ENCODE peak calls at places on chromosome 16, in six cellular contexts. V is neural progenitor cell; S is astrocyte of the spinal cord; Q is stomach; F is CD8-positive, alpha-beta T cell; O is AG04449. I is an unnamed sample.

GRCh38 chr16:30407794-30408534 is 558 bp downstream of the ZNF771 start:
- DNase-seq in O (no peak), Q (no peak), F (no peak), S (no peak), V (peak), I (peak)

GRCh38 chr16:25868966-25869365 is 177.2 kb downstream of the HS3ST4 start:
- DNase-seq in O (no peak), Q (no peak), F (no peak), S (no peak), V (no peak), I (no peak)

GRCh38 chr16:75486014-75486404 is 9.2 kb downstream of the CHST6 start:
- DNase-seq in S (no peak), F (no peak), O (no peak), Q (no peak), V (no peak), I (no peak)

GRCh38 chr16:4500283-4500682 is 24.1 kb downstream of the HMOX2 start:
- DNase-seq in S (peak), Q (peak), F (no peak), V (no peak), O (no peak), I (peak)

GRCh38 chr16:21950782-21951521 is 2.2 kb upstream of the UQCRC2 start:
- DNase-seq in S (peak), F (peak), V (peak), Q (no peak), O (no peak), I (peak)

GRCh38 chr16:46817961-46818360 is 13.0 kb downstream of the C16orf87 start:
- DNase-seq in Q (no peak), S (peak), V (no peak), O (no peak), F (no peak), I (peak)

GRCh38 chr16:3266873-3267537 is 10.6 kb upstream of the MEFV start:
- DNase-seq in V (peak), F (no peak), Q (no peak), S (no peak), O (peak), I (peak)

GRCh38 chr16:580946-581498 is 8.8 kb upstream of the RAB40C start:
- DNase-seq in Q (no peak), V (no peak), O (no peak), S (no peak), F (no peak), I (no peak)

GRCh38 chr16:12494716-12495115 is 309.0 kb downstream of the CPPED1 start:
- DNase-seq in F (no peak), Q (no peak), S (no peak), V (no peak), O (no peak), I (no peak)

GRCh38 chr16:70735141-70735979 is 49.5 kb upstream of the MTSS2 start:
- DNase-seq in V (peak), O (no peak), F (no peak), Q (no peak), S (peak), I (peak)

GRCh38 chr16:1151424-1152122 is 1.3 kb upstream of the CACNA1H start:
- DNase-seq in Q (no peak), F (no peak), O (no peak), V (no peak), S (no peak), I (no peak)

GRCh38 chr16:27097671-27098275 is 31.0 kb downstream of the C16orf82 start:
- DNase-seq in S (no peak), F (no peak), O (no peak), V (no peak), Q (no peak), I (peak)

GRCh38 chr16:14564323-14564722 is 65.7 kb downstream of the PARN start:
- DNase-seq in F (no peak), V (no peak), O (no peak), Q (peak), S (no peak), I (no peak)

GRCh38 chr16:14434860-14435259 is 195.2 kb downstream of the PARN start:
- DNase-seq in V (no peak), Q (no peak), O (no peak), F (no peak), S (no peak), I (no peak)

GRCh38 chr16:85002643-85003042 is 8.7 kb downstream of the ZDHHC7 start:
- DNase-seq in V (peak), O (no peak), S (no peak), Q (no peak), F (no peak), I (no peak)

GRCh38 chr16:57115504-57116182 is 23.3 kb downstream of the CPNE2 start:
- DNase-seq in S (peak), O (no peak), V (peak), F (no peak), Q (no peak), I (peak)

GRCh38 chr16:67270931-67271338 is 8.4 kb upstream of the PLEKHG4 start:
- DNase-seq in V (no peak), Q (no peak), S (no peak), F (no peak), O (no peak), I (no peak)

GRCh38 chr16:19601083-19601976 is 45.8 kb downstream of the VPS35L start:
- DNase-seq in V (peak), F (peak), Q (no peak), O (no peak), S (peak), I (peak)

GRCh38 chr16:70778901-70779309 is 22.1 kb downstream of the VAC14 start:
- DNase-seq in F (no peak), O (peak), Q (no peak), S (peak), V (peak), I (peak)

GRCh38 chr16:81940781-81941560 is 70.3 kb downstream of the SDR42E1 start:
- DNase-seq in S (peak), F (no peak), O (peak), Q (no peak), V (peak), I (peak)

DNA sequence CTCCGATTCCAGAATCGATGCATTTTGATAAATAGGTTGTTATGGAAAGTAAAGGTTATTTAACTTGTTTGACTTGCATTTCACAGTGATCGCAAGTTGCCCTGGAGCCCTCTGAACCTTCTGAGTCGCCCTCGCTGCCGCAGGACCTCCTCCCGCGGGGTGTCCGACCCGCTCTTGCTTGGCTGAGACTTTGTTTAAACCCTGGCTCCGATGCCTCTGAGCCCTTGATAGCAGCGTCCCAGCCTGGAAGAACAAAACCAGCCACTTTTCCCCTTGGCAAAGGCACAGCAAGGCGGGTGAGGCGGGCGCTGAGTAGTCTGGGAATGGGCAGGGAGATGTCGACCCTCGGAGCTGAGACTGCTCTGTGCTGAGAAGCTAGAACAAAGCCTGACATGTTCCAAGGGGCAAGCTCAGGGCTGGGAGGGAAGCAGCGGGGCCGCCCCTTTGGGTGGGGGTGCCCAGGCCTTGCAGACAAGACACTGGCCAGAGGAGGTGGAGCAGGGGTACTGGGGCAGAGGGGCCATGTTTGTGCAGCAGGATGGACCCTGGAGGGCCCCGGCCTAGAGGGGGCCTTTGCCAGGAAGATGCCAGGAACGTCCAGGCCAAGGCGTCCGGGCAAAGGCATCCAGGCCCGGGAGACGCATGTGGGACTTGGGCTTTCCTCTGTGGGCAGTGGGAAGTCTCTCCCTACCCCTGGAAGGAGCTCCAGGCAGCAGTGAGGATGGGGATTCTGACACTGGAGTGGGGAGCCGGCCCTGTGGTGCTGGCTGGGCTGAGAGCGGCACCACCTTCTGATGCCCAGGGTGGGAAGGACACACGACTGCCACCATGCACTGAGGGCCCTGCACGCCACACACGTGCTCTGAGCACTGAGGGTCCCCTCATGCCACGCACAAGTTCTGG is 30.3 kb upstream of the CDH15 start:
- DNase-seq in F (no peak), O (no peak), S (no peak), Q (no peak), V (no peak), I (no peak)
- H3K4me3 ChIP-seq in F (no peak), O (no peak), S (no peak), Q (no peak), V (no peak), I (no peak)

GRCh38 chr16:54647216-54647615 is 283.4 kb upstream of the IRX5 start:
- DNase-seq in F (no peak), S (no peak), Q (peak), V (no peak), O (no peak), I (no peak)

GRCh38 chr16:54649846-54650245 is 280.8 kb upstream of the IRX5 start:
- DNase-seq in S (no peak), V (no peak), O (no peak), F (no peak), Q (no peak), I (no peak)

GRCh38 chr16:54651440-54651839 is 279.2 kb upstream of the IRX5 start:
- DNase-seq in S (no peak), O (no peak), F (no peak), V (peak), Q (no peak), I (no peak)

GRCh38 chr16:54647731-54648221 is 282.9 kb upstream of the IRX5 start:
- DNase-seq in F (no peak), Q (no peak), O (no peak), V (no peak), S (no peak), I (no peak)

GRCh38 chr16:54648575-54648974 is 282.1 kb upstream of the IRX5 start:
- DNase-seq in F (no peak), S (no peak), V (no peak), O (no peak), Q (no peak), I (no peak)
- TF ChIP-seq CTCF in F (no peak), S (no peak), V (no peak), O (no peak), Q (no peak), I (no peak)

GRCh38 chr16:23504076-23504452 is 6.2 kb downstream of the GGA2 start:
- DNase-seq in Q (no peak), F (no peak), S (peak), O (no peak), V (no peak), I (peak)

GRCh38 chr16:23504453-23505179 is 5.7 kb downstream of the GGA2 start:
- DNase-seq in V (peak), Q (peak), S (peak), F (peak), O (peak), I (peak)

GRCh38 chr16:23506606-23506994 is 3.7 kb downstream of the GGA2 start:
- DNase-seq in O (no peak), S (no peak), V (no peak), F (no peak), Q (no peak), I (no peak)

GRCh38 chr16:23505180-23505665 is 5.1 kb downstream of the GGA2 start:
- DNase-seq in F (no peak), Q (no peak), V (peak), S (no peak), O (no peak), I (no peak)

DNA sequence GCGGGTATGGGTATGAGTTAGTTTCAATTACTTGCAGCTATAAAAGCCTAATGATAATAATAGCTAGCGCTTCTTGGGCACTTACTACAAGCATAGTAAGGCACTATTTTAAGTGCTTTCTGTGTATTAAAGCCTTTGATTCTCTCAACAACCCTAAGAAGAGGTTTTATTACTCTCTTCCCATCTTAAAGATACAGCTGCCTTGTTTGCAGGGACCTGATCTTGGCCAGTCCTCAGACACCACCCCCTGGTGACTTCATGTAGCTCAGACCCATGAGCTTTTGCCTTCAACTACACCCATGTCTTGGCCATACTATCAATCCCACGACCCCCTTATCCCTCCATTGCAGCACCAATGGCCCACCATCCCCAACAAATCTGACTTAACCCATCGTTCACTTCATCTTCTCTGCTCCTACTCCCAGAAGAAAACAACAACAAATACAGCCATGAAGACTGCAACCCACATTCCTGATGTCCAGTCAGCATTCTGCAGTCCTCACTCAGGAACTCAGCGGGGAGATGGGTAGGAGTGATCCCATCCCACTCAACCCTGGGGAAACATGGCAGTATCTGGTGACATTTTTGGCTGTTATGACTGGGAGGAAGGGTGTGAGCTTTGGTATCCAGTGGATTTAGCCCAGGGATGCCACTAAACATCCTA is 4.2 kb downstream of the GGA2 start:
- DNase-seq in S (peak), V (peak), O (no peak), F (no peak), Q (no peak), I (peak)
- H3K4me3 ChIP-seq in S (no peak), V (peak), O (no peak), F (no peak), Q (no peak), I (no peak)

GRCh38 chr16:87172632-87173031 is 144.6 kb downstream of the C16orf95 start:
- DNase-seq in F (no peak), Q (no peak), V (peak), S (no peak), O (no peak), I (no peak)
- TF ChIP-seq CTCF in F (no peak), Q (no peak), V (peak), S (peak), O (no peak), I (peak)

GRCh38 chr16:50613281-50613991 is 65.2 kb downstream of the NKD1 start:
- DNase-seq in S (no peak), V (no peak), F (no peak), Q (no peak), O (no peak), I (peak)
- H3K4me3 ChIP-seq in S (no peak), V (no peak), F (no peak), Q (no peak), O (no peak), I (no peak)

GRCh38 chr16:73056911-73057310 is 9.0 kb upstream of the ZFHX3 start:
- DNase-seq in V (no peak), Q (no peak), F (no peak), O (no peak), S (no peak), I (no peak)

GRCh38 chr16:73058221-73058615 is 10.3 kb upstream of the ZFHX3 start:
- DNase-seq in V (no peak), S (no peak), F (no peak), Q (peak), O (no peak), I (no peak)

GRCh38 chr16:73058616-73059409 is 10.9 kb upstream of the ZFHX3 start:
- DNase-seq in F (no peak), V (peak), S (no peak), Q (peak), O (no peak), I (peak)

GRCh38 chr16:73056383-73056782 is 8.5 kb upstream of the ZFHX3 start:
- DNase-seq in S (no peak), O (no peak), Q (no peak), V (no peak), F (no peak), I (no peak)

GRCh38 chr16:73057369-73058210 is 9.7 kb upstream of the ZFHX3 start:
- DNase-seq in Q (no peak), V (peak), F (no peak), S (no peak), O (no peak), I (no peak)
- TF ChIP-seq CTCF in Q (no peak), V (peak), F (no peak), S (no peak), O (peak), I (peak)

DNA sequence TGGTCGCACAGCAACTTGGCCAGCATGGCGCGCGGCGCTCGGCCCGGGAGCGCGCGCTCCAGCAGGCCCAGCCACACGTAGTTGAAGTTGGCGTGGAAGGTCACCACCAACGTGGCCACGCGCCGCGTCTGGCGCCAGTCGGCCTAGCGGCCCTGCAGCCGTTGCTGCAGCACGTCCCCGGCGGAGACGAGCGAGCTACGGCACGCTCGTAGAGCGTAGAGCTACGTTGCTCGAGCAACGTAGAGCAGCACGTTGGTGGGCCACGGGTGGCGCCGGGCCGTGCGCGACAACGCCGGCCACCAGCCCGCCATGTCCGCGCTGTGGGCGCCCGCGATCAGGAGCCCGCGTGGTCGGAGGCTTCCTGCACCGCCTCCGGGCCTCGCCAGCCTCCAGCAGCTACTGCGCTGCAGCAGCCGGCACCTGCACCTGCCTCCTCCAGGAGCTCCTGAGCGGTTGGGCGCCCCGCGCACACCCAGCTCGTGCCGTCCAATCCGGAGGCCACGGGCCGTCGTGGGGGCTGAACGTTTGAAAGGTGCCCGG is 13.4 kb upstream of the SULT1A1 start:
- DNase-seq in O (no peak), S (peak), Q (peak), F (peak), V (no peak), I (peak)
- H3K4me3 ChIP-seq in O (no peak), S (peak), Q (peak), F (peak), V (no peak), I (peak)